ENCODE peak calls at places on chromosomes 16 and 17, in four cellular contexts. Y, E, V and R are unnamed samples.

GRCh38 chr16:50525716-50526115 is 22.5 kb upstream of the NKD1 start:
- DNase-seq in Y (no peak), E (no peak), V (no peak), R (no peak)

GRCh38 chr17:35521150-35521549 is 16.3 kb downstream of the SLFN12L start:
- DNase-seq in Y (no peak), E (no peak), V (no peak), R (no peak)

GRCh38 chr16:73037331-73037745 is 10.6 kb downstream of the ZFHX3 start:
- DNase-seq in Y (peak), E (no peak), V (no peak), R (no peak)

GRCh38 chr16:15741207-15741871 is 91.3 kb downstream of the NDE1 start:
- DNase-seq in Y (no peak), E (no peak), V (no peak), R (no peak)

GRCh38 chr17:36008998-36009665 is 7.8 kb upstream of the CCL15 start:
- DNase-seq in Y (peak), E (peak), V (peak), R (no peak)

GRCh38 chr17:57328109-57328882 is 72.0 kb downstream of the MSI2 start:
- DNase-seq in Y (no peak), E (peak), V (no peak), R (no peak)

GRCh38 chr16:6249863-6250262 is 1082.8 kb upstream of the RBFOX1 start:
- DNase-seq in Y (peak), E (no peak), V (no peak), R (no peak)

GRCh38 chr17:80457236-80457856 is 19.1 kb downstream of the NPTX1 start:
- DNase-seq in Y (no peak), E (no peak), V (no peak), R (no peak)

GRCh38 chr16:9370071-9370491 is 278.6 kb downstream of the HAPSTR1 start:
- DNase-seq in Y (no peak), E (no peak), V (no peak), R (no peak)

GRCh38 chr16:59385953-59386352 is 651.8 kb upstream of the GOT2 start:
- DNase-seq in Y (no peak), E (peak), V (peak), R (no peak)

GRCh38 chr17:33273743-33274410 is 19.2 kb downstream of the ASIC2 start:
- DNase-seq in Y (no peak), E (no peak), V (no peak), R (no peak)

GRCh38 chr17:38451840-38452529 is 23.7 kb downstream of the ARHGAP23 start:
- DNase-seq in Y (no peak), E (peak), V (no peak), R (peak)

GRCh38 chr17:61454095-61454931 is 2.1 kb downstream of the TBX4 start:
- DNase-seq in Y (no peak), E (no peak), V (no peak), R (no peak)

GRCh38 chr16:54946909-54947308 is 16.2 kb downstream of the IRX5 start:
- DNase-seq in Y (no peak), E (no peak), V (peak), R (no peak)

GRCh38 chr17:6670999-6671398 is 19.4 kb downstream of the C17orf100 start:
- DNase-seq in Y (no peak), E (no peak), V (no peak), R (no peak)

GRCh38 chr17:82793974-82794620 is 42.2 kb downstream of the TBCD start:
- DNase-seq in Y (no peak), E (no peak), V (no peak), R (peak)

GRCh38 chr17:57875109-57876022 is 25.5 kb upstream of the MRPS23 start:
- DNase-seq in Y (peak), E (peak), V (peak), R (peak)

GRCh38 chr17:55660171-55660886 is 62.3 kb downstream of the TMEM100 start:
- DNase-seq in Y (no peak), E (no peak), V (no peak), R (peak)

GRCh38 chr16:30741461-30741914 is 6.7 kb upstream of the PHKG2 start:
- DNase-seq in Y (no peak), E (peak), V (peak), R (peak)

GRCh38 chr17:46194393-46195216 is 1.4 kb upstream of the KANSL1 start:
- DNase-seq in Y (peak), E (peak), V (no peak), R (peak)

GRCh38 chr16:48687421-48688038 is 77.5 kb upstream of the N4BP1 start:
- DNase-seq in Y (peak), E (peak), V (peak), R (peak)

GRCh38 chr16:28991687-28992086 is 6.8 kb downstream of the LAT start:
- DNase-seq in Y (no peak), E (no peak), V (no peak), R (no peak)

GRCh38 chr16:6541262-6541661 is 791.4 kb upstream of the RBFOX1 start:
- DNase-seq in Y (no peak), E (no peak), V (no peak), R (peak)

GRCh38 chr16:74748710-74749073 is 25.9 kb downstream of the FA2H start:
- DNase-seq in Y (no peak), E (no peak), V (no peak), R (no peak)

GRCh38 chr16:81478294-81478693 is 33.7 kb downstream of the CMIP start:
- DNase-seq in Y (no peak), E (no peak), V (no peak), R (no peak)
- H3K4me3 ChIP-seq in Y (no peak), E (no peak), V (no peak), R (no peak)

GRCh38 chr17:75589017-75589918 is 1.7 kb downstream of the MYO15B start:
- DNase-seq in Y (peak), E (peak), V (peak), R (peak)
- H2AFZ ChIP-seq in Y (peak), E (peak), V (peak), R (peak)

DNA sequence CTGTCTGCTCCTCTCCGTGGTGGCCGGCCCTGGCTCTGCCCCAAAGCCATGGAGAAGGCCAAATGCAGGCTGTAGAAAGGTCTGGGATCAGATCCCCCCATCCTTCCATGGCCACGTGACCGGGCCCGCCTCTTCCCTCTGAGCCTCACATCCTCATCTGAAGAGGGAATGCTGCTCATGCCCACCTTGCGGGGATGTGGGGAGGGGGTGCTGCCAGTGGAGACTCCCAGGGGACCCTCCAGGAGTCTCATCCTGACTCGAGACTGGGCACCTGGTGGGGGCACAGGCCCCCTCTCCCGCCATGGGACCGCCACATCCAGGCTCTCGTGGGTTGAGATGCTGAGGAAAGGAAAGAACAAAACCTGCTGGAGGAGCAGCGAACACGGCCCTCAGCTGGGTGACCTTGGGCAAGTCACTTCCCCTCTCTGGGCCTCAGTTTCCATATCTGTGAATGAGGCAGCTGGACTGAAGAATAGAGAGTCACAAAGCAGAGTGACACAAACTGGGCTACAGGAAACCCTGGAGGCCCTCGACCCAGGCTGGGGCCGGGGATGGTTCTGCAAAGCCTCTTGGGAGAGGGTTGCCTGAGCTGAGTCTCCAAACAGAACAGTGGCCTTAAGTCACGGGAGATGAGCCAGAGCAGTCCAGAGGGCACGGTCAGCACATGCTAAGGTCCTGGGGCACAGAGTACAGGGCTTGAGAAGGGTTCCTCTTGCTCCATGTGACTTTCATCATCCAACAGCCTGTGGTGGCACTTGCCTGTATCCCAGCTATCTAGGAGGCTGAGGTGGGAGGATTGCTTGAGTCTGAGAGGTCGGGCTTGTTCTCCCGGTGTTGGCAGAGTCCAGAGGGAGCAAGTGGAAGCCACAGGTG is 30.1 kb downstream of the SOCS1 start:
- DNase-seq in Y (no peak), E (no peak), V (no peak), R (no peak)
- H3K4me3 ChIP-seq in Y (peak), E (no peak), V (no peak), R (no peak)

GRCh38 chr17:4944163-4944553 is 4.1 kb downstream of the RNF167 start:
- DNase-seq in Y (no peak), E (no peak), V (no peak), R (no peak)

GRCh38 chr17:4946312-4946976 is 1.9 kb downstream of the PFN1 start:
- DNase-seq in Y (no peak), E (no peak), V (no peak), R (no peak)

GRCh38 chr17:4944554-4945175 is 3.7 kb downstream of the PFN1 start:
- DNase-seq in Y (no peak), E (no peak), V (no peak), R (no peak)

GRCh38 chr17:4945944-4946280 is 2.4 kb downstream of the PFN1 start:
- DNase-seq in Y (no peak), E (no peak), V (peak), R (no peak)

GRCh38 chr17:4945176-4945943 is 3.0 kb downstream of the PFN1 start:
- DNase-seq in Y (peak), E (peak), V (peak), R (peak)
- H2AFZ ChIP-seq in Y (no peak), E (no peak), V (no peak), R (no peak)

GRCh38 chr16:354286-354881 is 1.9 kb upstream of the AXIN1 start:
- DNase-seq in Y (no peak), E (no peak), V (peak), R (no peak)
- H3K4me3 ChIP-seq in Y (no peak), E (no peak), V (no peak), R (no peak)